ENCODE peak calls at places on chromosomes 4 and X, in six cellular contexts. One of them, this sample, is unnamed.
A peak's percentile ranks its signal among the peaks of the same experiment; 100 is the strongest.

GRCh38 chrX:149511081-149511480 is 6.0 kb upstream of the IDS start:
- DNase-seq in lower lobe of right lung: no peak
- DNase-seq in CD8-positive, alpha-beta T cell: no peak
- DNase-seq in upper lobe of right lung: no peak
- DNase-seq in cardiac muscle cell: no peak
- DNase-seq in BJ: no peak
- DNase-seq in this sample: no peak

GRCh38 chr4:169341490-169341889 is 70.7 kb upstream of the SH3RF1 start:
- DNase-seq in lower lobe of right lung: no peak
- DNase-seq in CD8-positive, alpha-beta T cell: no peak
- DNase-seq in upper lobe of right lung: no peak
- DNase-seq in cardiac muscle cell: peak; percentile 67
- DNase-seq in BJ: no peak
- DNase-seq in this sample: no peak

GRCh38 chr4:161189286-161190134 is 974.3 kb downstream of the FSTL5 start:
- DNase-seq in lower lobe of right lung: no peak
- DNase-seq in CD8-positive, alpha-beta T cell: no peak
- DNase-seq in upper lobe of right lung: no peak
- DNase-seq in cardiac muscle cell: no peak
- DNase-seq in BJ: no peak
- DNase-seq in this sample: no peak

GRCh38 chrX:27808226-27808625 is 436 bp downstream of the MAGEB10 start:
- DNase-seq in lower lobe of right lung: no peak
- DNase-seq in CD8-positive, alpha-beta T cell: no peak
- DNase-seq in upper lobe of right lung: no peak
- DNase-seq in cardiac muscle cell: no peak
- DNase-seq in BJ: no peak
- DNase-seq in this sample: no peak

GRCh38 chrX:38212246-38212645 is 8.4 kb downstream of the SRPX start:
- DNase-seq in lower lobe of right lung: no peak
- DNase-seq in CD8-positive, alpha-beta T cell: no peak
- DNase-seq in upper lobe of right lung: no peak
- DNase-seq in cardiac muscle cell: peak; percentile 77
- DNase-seq in BJ: no peak
- DNase-seq in this sample: no peak

GRCh38 chr4:159899596-159899995 is 796.7 kb downstream of the RAPGEF2 start:
- DNase-seq in lower lobe of right lung: no peak
- DNase-seq in CD8-positive, alpha-beta T cell: no peak
- DNase-seq in upper lobe of right lung: no peak
- DNase-seq in cardiac muscle cell: no peak
- DNase-seq in BJ: no peak
- DNase-seq in this sample: no peak

GRCh38 chr4:53273726-53274125 is 92.1 kb downstream of the SCFD2 start:
- DNase-seq in lower lobe of right lung: no peak
- DNase-seq in CD8-positive, alpha-beta T cell: no peak
- DNase-seq in upper lobe of right lung: no peak
- DNase-seq in cardiac muscle cell: peak; percentile 14
- DNase-seq in BJ: no peak
- DNase-seq in this sample: no peak

GRCh38 chr4:119721878-119722277 is 93.3 kb upstream of the PDE5A start:
- DNase-seq in lower lobe of right lung: no peak
- DNase-seq in CD8-positive, alpha-beta T cell: no peak
- DNase-seq in upper lobe of right lung: no peak
- DNase-seq in cardiac muscle cell: no peak
- DNase-seq in BJ: no peak
- DNase-seq in this sample: no peak

GRCh38 chrX:43963726-43964125 is 9.5 kb downstream of the NDP start:
- DNase-seq in lower lobe of right lung: no peak
- DNase-seq in CD8-positive, alpha-beta T cell: no peak
- DNase-seq in upper lobe of right lung: no peak
- DNase-seq in cardiac muscle cell: no peak
- DNase-seq in BJ: no peak
- DNase-seq in this sample: no peak

GRCh38 chr4:38368612-38369011 is 295.4 kb upstream of the KLF3 start:
- DNase-seq in lower lobe of right lung: no peak
- DNase-seq in CD8-positive, alpha-beta T cell: no peak
- DNase-seq in upper lobe of right lung: no peak
- DNase-seq in cardiac muscle cell: peak; percentile 78
- DNase-seq in BJ: no peak
- DNase-seq in this sample: no peak

GRCh38 chr4:2095236-2096072 is 36.3 kb downstream of the NAT8L start:
- DNase-seq in lower lobe of right lung: no peak
- DNase-seq in CD8-positive, alpha-beta T cell: no peak
- DNase-seq in upper lobe of right lung: no peak
- DNase-seq in cardiac muscle cell: no peak
- DNase-seq in BJ: no peak
- DNase-seq in this sample: no peak

GRCh38 chr4:89899157-89899556 is 4.5 kb downstream of the MMRN1 start:
- DNase-seq in lower lobe of right lung: no peak
- DNase-seq in CD8-positive, alpha-beta T cell: no peak
- DNase-seq in upper lobe of right lung: no peak
- DNase-seq in cardiac muscle cell: peak; percentile 5
- DNase-seq in BJ: no peak
- DNase-seq in this sample: no peak

GRCh38 chr4:150583287-150584197 is 1.6 kb downstream of the MAB21L2 start:
- DNase-seq in lower lobe of right lung: peak; percentile 46
- DNase-seq in CD8-positive, alpha-beta T cell: no peak
- DNase-seq in upper lobe of right lung: no peak
- DNase-seq in cardiac muscle cell: peak; percentile 37
- DNase-seq in BJ: no peak
- DNase-seq in this sample: no peak

GRCh38 chrX:331772-332495 is 13.3 kb upstream of the GTPBP6 start:
- DNase-seq in lower lobe of right lung: peak; percentile 43
- DNase-seq in CD8-positive, alpha-beta T cell: no peak
- DNase-seq in upper lobe of right lung: peak; percentile 62
- DNase-seq in cardiac muscle cell: no peak
- DNase-seq in BJ: no peak
- DNase-seq in this sample: no peak

GRCh38 chrX:41308884-41309655 is 24.9 kb upstream of the DDX3X start:
- DNase-seq in lower lobe of right lung: no peak
- DNase-seq in CD8-positive, alpha-beta T cell: no peak
- DNase-seq in upper lobe of right lung: no peak
- DNase-seq in cardiac muscle cell: no peak
- DNase-seq in BJ: no peak
- DNase-seq in this sample: no peak

GRCh38 chr4:101102114-101102752 is 245.1 kb downstream of the PPP3CA start:
- DNase-seq in lower lobe of right lung: no peak
- DNase-seq in CD8-positive, alpha-beta T cell: no peak
- DNase-seq in upper lobe of right lung: no peak
- DNase-seq in cardiac muscle cell: peak; percentile 93
- DNase-seq in BJ: peak; percentile 65
- DNase-seq in this sample: no peak

GRCh38 chrX:31136144-31136572 is 64.3 kb upstream of the FTHL17 start:
- DNase-seq in lower lobe of right lung: no peak
- DNase-seq in CD8-positive, alpha-beta T cell: no peak
- DNase-seq in upper lobe of right lung: no peak
- DNase-seq in cardiac muscle cell: no peak
- DNase-seq in BJ: no peak
- DNase-seq in this sample: no peak
- H3K4me3 ChIP-seq in lower lobe of right lung: no peak overlapping the region
- H3K4me3 ChIP-seq in CD8-positive, alpha-beta T cell: no peak overlapping the region
- H3K4me3 ChIP-seq in upper lobe of right lung: no peak overlapping the region
- H3K4me3 ChIP-seq in cardiac muscle cell: no peak overlapping the region
- H3K4me3 ChIP-seq in BJ: no peak overlapping the region
- H3K4me3 ChIP-seq in this sample: no peak overlapping the region

GRCh38 chrX:11305641-11306040 is 12.4 kb downstream of the AMELX start:
- DNase-seq in lower lobe of right lung: no peak
- DNase-seq in CD8-positive, alpha-beta T cell: no peak
- DNase-seq in upper lobe of right lung: no peak
- DNase-seq in cardiac muscle cell: no peak
- DNase-seq in BJ: no peak
- DNase-seq in this sample: no peak
- TF ChIP-seq CTCF in lower lobe of right lung: no peak
- TF ChIP-seq CTCF in CD8-positive, alpha-beta T cell: no peak
- TF ChIP-seq CTCF in upper lobe of right lung: no peak
- TF ChIP-seq CTCF in cardiac muscle cell: no peak
- TF ChIP-seq CTCF in BJ: no peak
- TF ChIP-seq CTCF in this sample: no peak

DNA sequence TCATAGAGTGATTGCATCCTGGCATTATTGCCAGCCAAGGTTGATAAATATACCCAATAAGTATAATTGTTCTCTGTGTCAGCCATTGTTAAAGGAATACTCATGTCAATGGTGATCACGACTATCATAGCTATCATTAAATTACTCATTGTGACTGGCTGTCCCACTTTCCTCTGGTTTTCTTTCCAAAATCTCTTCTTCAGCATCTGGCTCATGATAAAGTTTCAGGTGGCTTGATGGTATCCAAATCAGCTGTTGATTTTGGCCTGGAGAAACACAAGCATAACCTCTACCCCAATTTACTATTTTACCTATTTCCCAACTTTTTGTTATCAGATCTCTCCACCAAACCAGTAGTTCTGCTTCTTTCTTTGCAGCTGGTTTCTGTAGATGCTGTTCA is 67.1 kb upstream of the SPIN2A start:
- DNase-seq in lower lobe of right lung: no peak
- DNase-seq in CD8-positive, alpha-beta T cell: no peak
- DNase-seq in upper lobe of right lung: no peak
- DNase-seq in cardiac muscle cell: no peak
- DNase-seq in BJ: no peak
- DNase-seq in this sample: no peak
- H3K27me3 ChIP-seq in lower lobe of right lung: no peaks in the 10 kb centered on the region
- H3K27me3 ChIP-seq in CD8-positive, alpha-beta T cell: no peaks in the 10 kb centered on the region
- H3K27me3 ChIP-seq in upper lobe of right lung: no peaks in the 10 kb centered on the region
- H3K27me3 ChIP-seq in cardiac muscle cell: no peaks in the 10 kb centered on the region
- H3K27me3 ChIP-seq in BJ: no peaks in the 10 kb centered on the region
- H3K27me3 ChIP-seq in this sample: no peaks in the 10 kb centered on the region

DNA sequence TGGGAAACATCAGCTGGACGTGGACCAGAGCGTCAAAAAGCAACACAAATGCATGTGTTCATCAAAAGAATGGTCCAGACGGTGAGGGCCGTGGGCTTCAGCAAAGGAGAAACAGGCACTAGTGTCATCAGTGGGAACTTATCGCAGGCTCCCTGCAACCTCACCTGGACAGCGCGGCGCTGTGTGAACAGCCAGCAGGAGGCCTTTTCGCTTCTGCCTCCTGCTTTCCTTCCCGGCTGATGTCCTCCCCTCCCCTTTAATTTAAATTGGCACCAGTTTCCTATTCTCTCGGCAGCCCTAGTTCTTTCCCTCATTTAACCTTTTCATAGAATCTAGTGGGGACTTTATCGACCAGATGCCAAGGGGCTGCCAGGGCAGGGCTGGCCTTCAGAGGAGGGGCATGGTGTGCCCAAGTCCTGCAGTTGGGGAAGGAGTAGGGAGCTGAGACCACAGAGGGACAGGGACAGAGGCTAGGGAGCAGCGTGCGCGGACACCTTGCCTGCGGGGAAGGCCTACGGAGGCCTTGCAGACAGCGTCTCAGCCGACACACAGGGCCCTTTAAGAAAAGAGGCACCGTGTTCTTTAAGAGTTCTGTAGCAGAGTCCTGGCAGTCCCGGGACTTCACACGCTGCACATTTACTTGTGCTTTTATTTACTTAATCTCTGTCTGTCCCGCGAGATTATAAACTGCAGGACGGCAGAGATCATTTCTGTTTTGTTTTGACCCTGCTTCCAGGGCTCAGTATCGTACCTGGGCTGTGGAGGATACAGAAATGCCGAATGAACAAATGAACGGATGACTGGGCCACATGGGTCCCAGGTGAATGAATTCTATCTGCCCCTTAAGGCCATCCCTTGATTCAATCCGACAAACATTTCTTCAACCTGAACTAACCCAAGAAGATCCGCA is 8.4 kb upstream of the SORBS2 start:
- DNase-seq in lower lobe of right lung: no peak
- DNase-seq in CD8-positive, alpha-beta T cell: no peak
- DNase-seq in upper lobe of right lung: no peak
- DNase-seq in cardiac muscle cell: no peak
- DNase-seq in BJ: no peak
- DNase-seq in this sample: no peak
- H3K4me3 ChIP-seq in lower lobe of right lung: no peak overlapping the region
- H3K4me3 ChIP-seq in CD8-positive, alpha-beta T cell: no peak overlapping the region
- H3K4me3 ChIP-seq in upper lobe of right lung: no peak overlapping the region
- H3K4me3 ChIP-seq in cardiac muscle cell: no peak overlapping the region
- H3K4me3 ChIP-seq in BJ: no peak overlapping the region
- H3K4me3 ChIP-seq in this sample: no peak overlapping the region

GRCh38 chr4:3443750-3444309 is 2.1 kb downstream of the HGFAC start:
- DNase-seq in lower lobe of right lung: no peak
- DNase-seq in CD8-positive, alpha-beta T cell: no peak
- DNase-seq in upper lobe of right lung: no peak
- DNase-seq in cardiac muscle cell: no peak
- DNase-seq in BJ: no peak
- DNase-seq in this sample: no peak
- TF ChIP-seq CTCF in lower lobe of right lung: no peak
- TF ChIP-seq CTCF in CD8-positive, alpha-beta T cell: no peak
- TF ChIP-seq CTCF in upper lobe of right lung: no peak
- TF ChIP-seq CTCF in cardiac muscle cell: no peak
- TF ChIP-seq CTCF in BJ: no peak
- TF ChIP-seq CTCF in this sample: no peak

DNA sequence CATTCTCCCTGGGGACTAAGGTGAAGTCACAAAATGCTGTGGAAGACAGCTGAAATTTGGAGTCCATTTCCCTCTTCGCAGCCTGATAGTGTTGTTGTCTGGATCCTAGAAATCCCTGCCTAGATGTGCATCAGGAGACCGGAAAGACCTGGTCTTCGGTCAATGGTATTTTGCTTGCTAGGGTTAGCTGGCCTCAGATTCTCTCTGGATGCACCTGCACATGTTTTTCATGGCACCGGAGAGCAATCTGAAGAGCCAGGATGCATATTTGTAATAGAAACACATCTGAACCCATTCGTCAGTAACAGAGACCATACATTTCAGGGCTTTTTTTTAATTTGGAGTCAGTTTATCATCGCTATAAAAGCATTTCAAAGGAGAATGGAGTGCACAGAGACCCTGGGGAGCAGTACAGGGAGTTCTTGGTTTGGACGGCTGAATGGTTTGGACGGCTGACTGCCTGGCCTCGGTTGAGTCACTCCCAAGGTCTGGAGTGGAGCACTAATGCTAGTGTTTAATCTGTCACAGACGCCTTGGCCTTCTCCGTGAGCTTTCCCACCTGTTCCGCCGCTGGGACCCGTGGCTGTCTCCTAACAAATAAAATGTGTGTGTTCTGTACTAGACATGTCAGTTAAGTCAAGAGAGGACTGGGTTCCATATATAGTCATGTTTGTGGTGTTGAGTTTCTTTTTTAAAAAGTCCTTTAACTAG is 7.5 kb upstream of the PDLIM3 start:
- DNase-seq in lower lobe of right lung: no peak
- DNase-seq in CD8-positive, alpha-beta T cell: no peak
- DNase-seq in upper lobe of right lung: no peak
- DNase-seq in cardiac muscle cell: peak; percentile 79
- DNase-seq in BJ: no peak
- DNase-seq in this sample: peak; percentile 44
- H3K27me3 ChIP-seq in lower lobe of right lung: no peaks in the 10 kb centered on the region
- H3K27me3 ChIP-seq in CD8-positive, alpha-beta T cell: no peaks in the 10 kb centered on the region
- H3K27me3 ChIP-seq in upper lobe of right lung: no peaks in the 10 kb centered on the region
- H3K27me3 ChIP-seq in cardiac muscle cell: peaks cover 2% of the 10 kb centered on the region
- H3K27me3 ChIP-seq in BJ: peaks cover 4% of the 10 kb centered on the region
- H3K27me3 ChIP-seq in this sample: no peaks in the 10 kb centered on the region